ENCODE peak calls at places on chromosomes 6 and 20, in six cellular contexts. C is skeletal muscle cell; E is GM10248; T is neural crest cell; D is heart right ventricle; X is CD8-positive, alpha-beta T cell. Y is an unnamed sample.

GRCh38 chr6:135506270-135506997 is 8.9 kb upstream of the AHI1 start:
- DNase-seq in X (no peak), E (peak), T (no peak), D (no peak), C (no peak), Y (peak)

GRCh38 chr6:26196846-26197683 is 109.8 kb downstream of the HFE start:
- DNase-seq in C (peak), X (peak), T (peak), D (peak), E (peak), Y (peak)

GRCh38 chr20:37451616-37452015 is 69.4 kb upstream of the NNAT start:
- DNase-seq in X (no peak), D (no peak), C (no peak), E (no peak), T (no peak), Y (no peak)

GRCh38 chr6:169970306-169970988 is 219.0 kb downstream of the ERMARD start:
- DNase-seq in E (no peak), D (no peak), X (no peak), C (no peak), T (no peak), Y (no peak)

GRCh38 chr20:10445758-10446157 is 10.7 kb downstream of the SLX4IP start:
- DNase-seq in D (no peak), C (no peak), E (no peak), T (no peak), X (no peak), Y (no peak)

GRCh38 chr6:133610271-133610840 is 278.6 kb upstream of the TCF21 start:
- DNase-seq in D (no peak), X (no peak), T (no peak), C (no peak), E (no peak), Y (no peak)

GRCh38 chr20:45983279-45983743 is 11.3 kb upstream of the ZNF335 start:
- DNase-seq in E (no peak), X (no peak), C (no peak), D (no peak), T (no peak), Y (no peak)

GRCh38 chr20:41133709-41134361 is 3.5 kb upstream of the PLCG1 start:
- DNase-seq in D (no peak), T (no peak), X (no peak), E (peak), C (no peak), Y (peak)

GRCh38 chr6:38259736-38260135 is 380.0 kb downstream of the BTBD9 start:
- DNase-seq in T (no peak), E (no peak), X (no peak), D (no peak), C (no peak), Y (no peak)

GRCh38 chr20:57714409-57715267 is 4.8 kb upstream of the PMEPA1 start:
- DNase-seq in C (no peak), E (no peak), X (no peak), T (no peak), D (no peak), Y (no peak)

GRCh38 chr6:158038291-158039177 is 56.9 kb downstream of the SYNJ2 start:
- DNase-seq in E (no peak), T (no peak), X (no peak), C (no peak), D (no peak), Y (no peak)

GRCh38 chr6:103335412-103335811 is 1524.3 kb downstream of the HACE1 start:
- DNase-seq in T (no peak), D (no peak), C (no peak), X (no peak), E (no peak), Y (no peak)

GRCh38 chr6:37306624-37307222 is 47.1 kb upstream of the RNF8 start:
- DNase-seq in E (no peak), D (no peak), T (no peak), X (no peak), C (no peak), Y (no peak)

GRCh38 chr20:40650707-40651106 is 38.3 kb downstream of the MAFB start:
- DNase-seq in E (no peak), X (no peak), C (no peak), T (no peak), D (no peak), Y (no peak)

GRCh38 chr20:25470045-25470444 is 62.6 kb downstream of the GINS1 start:
- DNase-seq in E (peak), D (no peak), C (no peak), T (no peak), X (peak), Y (peak)

GRCh38 chr6:158170656-158171081 is 2.5 kb downstream of the GTF2H5 start:
- DNase-seq in D (no peak), C (peak), E (no peak), X (no peak), T (no peak), Y (no peak)

GRCh38 chr20:35496481-35496880 is 33.0 kb downstream of the C20orf173 start:
- DNase-seq in C (no peak), X (no peak), T (no peak), E (no peak), D (no peak), Y (no peak)

GRCh38 chr20:22805970-22806369 is 221.6 kb upstream of the FOXA2 start:
- DNase-seq in T (no peak), D (no peak), E (no peak), X (no peak), C (no peak), Y (no peak)

GRCh38 chr6:47733879-47734558 is 35.6 kb downstream of the ADGRF4 start:
- DNase-seq in C (no peak), X (no peak), D (peak), T (no peak), E (peak), Y (peak)

GRCh38 chr20:11267762-11268335 is 594.0 kb upstream of the JAG1 start:
- DNase-seq in C (no peak), T (no peak), D (no peak), X (no peak), E (no peak), Y (no peak)

GRCh38 chr20:59933849-59934585 is 580 bp upstream of the SYCP2 start:
- DNase-seq in T (peak), E (peak), C (no peak), D (peak), X (peak), Y (peak)

GRCh38 chr6:144265390-144265789 is 19.7 kb upstream of the UTRN start:
- DNase-seq in C (peak), E (peak), D (peak), X (no peak), T (no peak), Y (peak)

GRCh38 chr6:33061987-33062386 is 11.5 kb downstream of the HLA-DPA1 start:
- DNase-seq in T (no peak), X (no peak), D (no peak), E (peak), C (no peak), Y (peak)

GRCh38 chr6:19759117-19759880 is 77.9 kb upstream of the ID4 start:
- DNase-seq in X (no peak), C (peak), E (no peak), T (no peak), D (no peak), Y (no peak)

GRCh38 chr20:54291339-54292060 is 83.6 kb downstream of the PFDN4 start:
- DNase-seq in T (no peak), C (no peak), E (no peak), X (no peak), D (no peak), Y (no peak)

GRCh38 chr6:18335948-18336347 is 51.2 kb upstream of the RNF144B start:
- DNase-seq in C (no peak), E (no peak), T (no peak), D (no peak), X (no peak), Y (no peak)

GRCh38 chr6:137697267-137697938 is 169.7 kb upstream of the TNFAIP3 start:
- DNase-seq in E (no peak), T (no peak), C (no peak), X (no peak), D (no peak), Y (peak)

GRCh38 chr6:56540950-56541600 is 101.6 kb downstream of the DST start:
- DNase-seq in X (no peak), E (no peak), T (no peak), C (no peak), D (no peak), Y (peak)

GRCh38 chr6:56951049-56951816 is 3.7 kb upstream of the BEND6 start:
- DNase-seq in E (no peak), T (no peak), X (no peak), C (no peak), D (no peak), Y (peak)

GRCh38 chr6:116475151-116475550 is 14.0 kb downstream of the CALHM6 start:
- DNase-seq in E (no peak), D (no peak), X (no peak), C (no peak), T (no peak), Y (no peak)

GRCh38 chr6:128519931-128520435 is 416 bp downstream of the PTPRK start:
- DNase-seq in C (no peak), E (peak), D (peak), T (no peak), X (peak), Y (peak)

GRCh38 chr20:15882553-15882952 is 690.7 kb downstream of the KIF16B start:
- DNase-seq in T (no peak), D (no peak), E (no peak), C (no peak), X (no peak), Y (peak)

GRCh38 chr20:53154540-53154939 is 182.4 kb downstream of the TSHZ2 start:
- DNase-seq in D (no peak), E (no peak), C (no peak), T (no peak), X (no peak), Y (peak)

GRCh38 chr20:5448449-5449118 is 131.8 kb upstream of the PROKR2 start:
- DNase-seq in E (peak), T (peak), C (peak), D (peak), X (peak), Y (peak)

GRCh38 chr6:154498340-154498934 is 12.0 kb downstream of the CNKSR3 start:
- DNase-seq in E (no peak), X (no peak), T (no peak), C (no peak), D (no peak), Y (no peak)

GRCh38 chr20:3980260-3981131 is 34.9 kb downstream of the RNF24 start:
- DNase-seq in X (no peak), C (no peak), T (no peak), D (no peak), E (peak), Y (peak)

GRCh38 chr6:68144667-68145066 is 490.4 kb upstream of the ADGRB3 start:
- DNase-seq in D (no peak), E (no peak), X (no peak), C (no peak), T (no peak), Y (no peak)

GRCh38 chr20:37406010-37406998 is 60.4 kb downstream of the SRC start:
- DNase-seq in E (peak), T (peak), C (no peak), D (no peak), X (no peak), Y (peak)

Y was measured in GM12865.